ENCODE peak calls at places on chromosome 19, in six cellular contexts. Y, U, T, S, E and V are unnamed samples.

GRCh38 chr19:50333737-50334617 is 4.8 kb upstream of the KCNC3 start:
- DNase-seq in Y (peak; percentile 67), S (peak; percentile 78), U (peak; percentile 86), E (peak; percentile 81), T (no peak), V (peak; percentile 100)

GRCh38 chr19:1451916-1452801 is 2.2 kb downstream of the APC2 start:
- DNase-seq in S (no peak), T (no peak), U (peak; percentile 91), Y (peak; percentile 75), E (no peak), V (no peak)

GRCh38 chr19:15317392-15318011 is 14.8 kb downstream of the BRD4 start:
- DNase-seq in S (peak; percentile 39), Y (no peak), T (no peak), U (no peak), E (no peak), V (no peak)

GRCh38 chr19:7833225-7834156 is 3.5 kb downstream of the EVI5L start:
- DNase-seq in U (no peak), Y (no peak), S (peak; percentile 90), E (peak; percentile 90), T (peak; percentile 93), V (no peak)

GRCh38 chr19:39038098-39038497 is 5.7 kb upstream of the FBXO27 start:
- DNase-seq in S (peak; percentile 75), Y (peak; percentile 83), E (peak; percentile 42), U (peak; percentile 87), T (peak; percentile 37), V (peak; percentile 84)

GRCh38 chr19:46660601-46661019 is 372 bp downstream of the DACT3 start:
- DNase-seq in E (no peak), S (no peak), T (no peak), U (peak; percentile 55), Y (no peak), V (no peak)

GRCh38 chr19:10557603-10558197 is 8.1 kb downstream of the KRI1 start:
- DNase-seq in U (no peak), T (no peak), S (no peak), E (no peak), Y (no peak), V (peak; percentile 69)

GRCh38 chr19:418761-419632 is 10.1 kb upstream of the C2CD4C start:
- DNase-seq in Y (no peak), E (no peak), S (no peak), T (no peak), U (no peak), V (peak; percentile 81)

GRCh38 chr19:40467007-40467565 is 285 bp downstream of the SPTBN4 start:
- DNase-seq in S (peak; percentile 51), Y (peak; percentile 32), T (no peak), U (peak; percentile 53), E (no peak), V (peak; percentile 91)

DNA sequence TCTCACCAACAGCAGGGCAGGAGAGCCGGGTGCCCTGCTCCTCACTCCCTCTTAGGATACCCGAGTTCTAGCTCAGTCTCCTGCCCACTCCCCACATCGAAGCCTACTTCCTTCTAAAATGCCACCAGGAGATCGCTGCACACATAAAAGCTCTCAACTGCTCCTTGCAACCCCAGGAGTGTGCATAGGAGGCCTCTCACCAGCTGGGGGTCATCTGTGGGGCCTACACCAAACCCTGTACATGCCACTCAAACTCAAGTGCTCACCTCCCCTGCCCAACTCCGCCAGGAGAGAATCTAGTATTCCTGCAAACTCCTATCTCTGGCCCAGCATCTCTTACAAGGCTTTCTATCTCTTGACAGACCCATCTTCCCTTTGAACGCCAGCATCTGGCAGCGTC is 2.8 kb downstream of the SGTA start:
- DNase-seq in E (no peak), U (no peak), S (no peak), Y (no peak), T (no peak), V (no peak)
- H3K79me2 ChIP-seq in E (peaks cover 82% of the 10 kb centered on the region), U (peaks cover 78% of the 10 kb centered on the region), S (peaks cover 78% of the 10 kb centered on the region), Y (peaks cover 67% of the 10 kb centered on the region), T (peaks cover 79% of the 10 kb centered on the region), V (peaks cover 79% of the 10 kb centered on the region)

DNA sequence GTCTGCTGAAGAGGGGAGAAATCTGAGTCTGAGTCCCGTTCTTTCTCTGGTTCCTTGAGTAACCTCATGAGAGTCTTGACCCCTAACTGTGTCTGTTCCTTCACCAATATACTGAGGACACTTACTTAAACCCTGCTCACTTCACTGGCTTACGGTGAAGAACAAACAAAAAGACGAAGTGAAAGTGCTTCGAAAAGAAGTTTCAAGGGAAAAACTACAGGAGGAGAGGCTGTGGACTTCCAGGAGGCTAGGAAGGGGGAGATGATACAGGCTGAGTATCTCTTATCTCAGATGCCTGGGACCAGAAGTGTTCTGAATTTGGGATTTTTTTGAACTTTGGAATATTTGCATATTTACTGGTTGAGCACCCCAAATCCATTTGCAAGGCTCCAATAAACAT is 6.1 kb downstream of the SMG9 start:
- DNase-seq in S (no peak), U (no peak), E (no peak), T (no peak), Y (no peak), V (no peak)
- H3K9me3 ChIP-seq in S (no peaks in the 10 kb centered on the region), U (no peaks in the 10 kb centered on the region), E (no peaks in the 10 kb centered on the region), T (no peaks in the 10 kb centered on the region), Y (no peaks in the 10 kb centered on the region), V (no peaks in the 10 kb centered on the region)

DNA sequence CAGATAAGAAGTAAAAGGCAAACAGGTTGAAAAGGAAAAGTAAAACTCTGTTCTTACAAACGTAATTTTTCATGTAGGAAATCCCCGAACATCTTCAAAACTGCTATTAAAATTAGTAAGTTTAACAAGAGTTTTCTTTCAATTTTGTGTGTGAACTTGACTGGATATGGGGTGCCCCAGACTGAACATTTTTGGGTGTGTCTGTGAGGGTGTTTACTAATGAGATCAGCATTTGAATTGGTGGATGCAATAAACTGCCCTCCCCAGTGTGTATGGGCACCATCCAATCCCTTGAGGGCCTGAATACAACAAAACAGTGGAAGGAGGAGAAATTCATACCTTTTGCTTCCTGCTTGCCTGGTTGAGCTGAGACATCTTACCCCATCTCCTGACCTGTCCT is 11.8 kb downstream of the HAUS8 start:
- DNase-seq in T (no peak), S (no peak), Y (no peak), U (no peak), E (no peak), V (peak; percentile 10)
- H3K27me3 ChIP-seq in T (no peaks in the 10 kb centered on the region), S (no peaks in the 10 kb centered on the region), Y (no peaks in the 10 kb centered on the region), U (no peaks in the 10 kb centered on the region), E (no peaks in the 10 kb centered on the region), V (no peaks in the 10 kb centered on the region)

GRCh38 chr19:34229721-34230120 is 24.6 kb upstream of the GARRE1 start:
- DNase-seq in U (no peak), E (no peak), T (no peak), S (no peak), Y (no peak), V (no peak)

GRCh38 chr19:34226036-34226435 is 28.3 kb upstream of the GARRE1 start:
- DNase-seq in U (no peak), Y (no peak), S (no peak), T (no peak), E (no peak), V (no peak)

GRCh38 chr19:34228762-34229161 is 25.6 kb upstream of the GARRE1 start:
- DNase-seq in U (no peak), Y (no peak), T (no peak), S (no peak), E (no peak), V (no peak)

GRCh38 chr19:34230833-34231232 is 23.5 kb upstream of the GARRE1 start:
- DNase-seq in Y (no peak), E (no peak), S (no peak), U (no peak), T (no peak), V (no peak)

DNA sequence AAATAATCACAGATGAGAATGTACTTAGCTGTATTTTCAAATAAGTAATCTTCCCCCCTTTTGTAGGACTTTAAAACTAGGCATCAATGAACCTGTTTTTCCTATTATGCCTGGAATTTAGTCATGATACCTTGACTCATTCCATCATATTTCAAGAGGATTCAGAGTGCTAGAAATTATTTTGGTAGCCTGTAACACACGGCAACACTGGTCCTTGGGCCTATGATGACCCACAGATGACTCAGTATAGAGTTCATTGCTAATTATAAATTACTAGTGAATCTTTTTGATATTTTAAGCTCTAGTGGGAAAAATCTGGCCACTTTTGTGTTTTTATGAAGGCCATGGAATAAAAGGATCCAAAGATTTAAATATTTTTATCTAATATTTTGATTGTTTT is 26.0 kb upstream of the GARRE1 start:
- DNase-seq in S (peak; percentile 72), E (peak; percentile 24), Y (no peak), U (no peak), T (no peak), V (peak; percentile 76)
- H3K79me2 ChIP-seq in S (peaks cover 17% of the 10 kb centered on the region), E (no peaks in the 10 kb centered on the region), Y (no peaks in the 10 kb centered on the region), U (no peaks in the 10 kb centered on the region), T (peaks cover 20% of the 10 kb centered on the region), V (peaks cover 18% of the 10 kb centered on the region)

DNA sequence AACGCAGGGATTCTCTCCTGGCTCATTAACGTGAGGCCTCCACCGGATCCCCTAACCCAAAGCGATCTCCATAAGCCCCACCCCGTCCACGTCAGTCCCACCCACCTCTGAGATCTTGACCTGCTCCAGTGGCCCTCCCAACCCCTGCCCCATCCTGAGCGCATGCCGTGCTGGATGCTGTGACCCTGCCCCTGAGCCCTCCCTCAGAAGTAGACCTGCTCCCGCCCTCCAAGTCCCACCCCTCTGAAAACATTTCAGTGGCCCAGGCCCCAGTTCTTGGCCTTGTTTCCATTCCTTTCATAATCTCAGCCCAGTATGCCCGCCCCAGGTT is 19.9 kb downstream of the LMTK3 start:
- DNase-seq in S (no peak), E (no peak), T (no peak), Y (peak; percentile 98), U (peak; percentile 83), V (peak; percentile 52)
- H3K9me3 ChIP-seq in S (no peaks in the 10 kb centered on the region), E (no peaks in the 10 kb centered on the region), T (no peaks in the 10 kb centered on the region), Y (no peaks in the 10 kb centered on the region), U (no peaks in the 10 kb centered on the region), V (no peaks in the 10 kb centered on the region)

GRCh38 chr19:28509079-28509895 is 703.7 kb downstream of the UQCRFS1 start:
- DNase-seq in Y (no peak), U (peak; percentile 28), E (no peak), S (no peak), T (no peak), V (no peak)

GRCh38 chr19:28505933-28506332 is 707.0 kb downstream of the UQCRFS1 start:
- DNase-seq in U (no peak), S (no peak), T (no peak), Y (no peak), E (no peak), V (no peak)

GRCh38 chr19:28505134-28505533 is 707.8 kb downstream of the UQCRFS1 start:
- DNase-seq in E (no peak), T (no peak), S (no peak), Y (no peak), U (no peak), V (no peak)

GRCh38 chr19:28511655-28512054 is 701.3 kb downstream of the UQCRFS1 start:
- DNase-seq in S (no peak), T (no peak), E (no peak), U (no peak), Y (no peak), V (no peak)

GRCh38 chr19:28508666-28509065 is 704.3 kb downstream of the UQCRFS1 start:
- DNase-seq in E (no peak), S (no peak), T (no peak), Y (no peak), U (no peak), V (no peak)
- H3K27me3 ChIP-seq in E (no peaks in the 10 kb centered on the region), S (peaks cover 14% of the 10 kb centered on the region), T (no peaks in the 10 kb centered on the region), Y (no peaks in the 10 kb centered on the region), U (no peaks in the 10 kb centered on the region), V (no peaks in the 10 kb centered on the region)

GRCh38 chr19:18489627-18490184 is 32.2 kb downstream of the ELL start:
- DNase-seq in E (no peak), T (no peak), Y (no peak), U (no peak), S (no peak), V (peak; percentile 5)
- H3K79me2 ChIP-seq in E (peaks cover 99% of the 10 kb centered on the region), T (peaks cover 83% of the 10 kb centered on the region), Y (no peaks in the 10 kb centered on the region), U (peaks cover under 1% of the 10 kb centered on the region), S (peaks cover 100% of the 10 kb centered on the region), V (peaks cover 98% of the 10 kb centered on the region)

GRCh38 chr19:53455828-53456227 is 11.7 kb upstream of the ZNF813 start:
- DNase-seq in E (no peak), Y (no peak), U (no peak), T (no peak), S (no peak), V (no peak)
- H3K9me3 ChIP-seq in E (peaks cover 70% of the 10 kb centered on the region), Y (peaks cover 34% of the 10 kb centered on the region), U (peaks cover 24% of the 10 kb centered on the region), T (peaks cover 43% of the 10 kb centered on the region), S (no peaks in the 10 kb centered on the region), V (peaks cover 19% of the 10 kb centered on the region)